ENCODE peak calls at places on chromosomes 12 and 14, in ten cellular contexts. S, P, Q, K, B, V, H, W, Y and E are unnamed samples.

GRCh38 chr14:78885884-78886283 is 715.7 kb downstream of the NRXN3 start:
- DNase-seq in S (no peak), P (no peak), Q (no peak), K (no peak), B (no peak), V (no peak), H (no peak), W (no peak), Y (no peak), E (no peak)

GRCh38 chr14:67240168-67240932 is 885 bp upstream of the PALS1 start:
- DNase-seq in S (no peak), P (peak), Q (peak), K (peak), B (no peak), V (peak), H (no peak), W (peak), Y (peak), E (peak)

GRCh38 chr12:48446372-48446771 is 26.0 kb upstream of the ANP32D start:
- DNase-seq in S (no peak), P (no peak), Q (no peak), K (peak), B (no peak), V (no peak), H (peak), W (no peak), Y (no peak), E (no peak)

GRCh38 chr12:111012918-111013317 is 92.5 kb upstream of the MYL2 start:
- DNase-seq in S (no peak), P (no peak), Q (no peak), K (no peak), B (no peak), V (no peak), H (no peak), W (no peak), Y (no peak), E (no peak)

GRCh38 chr14:45902241-45902640 is 649.2 kb upstream of the MIS18BP1 start:
- DNase-seq in S (no peak), P (no peak), Q (no peak), K (no peak), B (no peak), V (no peak), H (peak), W (no peak), Y (no peak), E (no peak)

GRCh38 chr12:3897400-3897910 is 24.3 kb upstream of the PARP11 start:
- DNase-seq in S (peak), P (no peak), Q (no peak), K (no peak), B (no peak), V (no peak), H (no peak), W (no peak), Y (no peak), E (peak)

GRCh38 chr12:51591020-51591901 is at the start of gene SCN8A:
- DNase-seq in S (peak), P (no peak), Q (no peak), K (peak), B (peak), V (peak), H (peak), W (peak), Y (peak), E (no peak)

GRCh38 chr14:45793081-45793480 is 540.1 kb upstream of the MIS18BP1 start:
- DNase-seq in S (no peak), P (peak), Q (no peak), K (no peak), B (no peak), V (no peak), H (peak), W (no peak), Y (peak), E (no peak)

GRCh38 chr12:85076688-85077430 is 40.7 kb downstream of the LRRIQ1 start:
- DNase-seq in S (no peak), P (peak), Q (no peak), K (peak), B (peak), V (no peak), H (peak), W (no peak), Y (no peak), E (no peak)

GRCh38 chr14:85853996-85854526 is 324.1 kb downstream of the FLRT2 start:
- DNase-seq in S (no peak), P (no peak), Q (no peak), K (no peak), B (peak), V (no peak), H (no peak), W (no peak), Y (no peak), E (no peak)

GRCh38 chr12:47316609-47317049 is 236.9 kb upstream of the AMIGO2 start:
- DNase-seq in S (no peak), P (no peak), Q (no peak), K (no peak), B (peak), V (no peak), H (no peak), W (no peak), Y (no peak), E (no peak)

GRCh38 chr12:3446235-3446634 is 44.8 kb upstream of the PRMT8 start:
- DNase-seq in S (no peak), P (no peak), Q (no peak), K (peak), B (no peak), V (no peak), H (no peak), W (no peak), Y (no peak), E (no peak)

GRCh38 chr14:69346710-69347109 is 51.4 kb downstream of the ERH start:
- DNase-seq in S (no peak), P (no peak), Q (no peak), K (peak), B (peak), V (peak), H (no peak), W (peak), Y (peak), E (no peak)

GRCh38 chr14:101481557-101481956 is 79.7 kb upstream of the DIO3 start:
- DNase-seq in S (no peak), P (no peak), Q (no peak), K (peak), B (no peak), V (no peak), H (no peak), W (peak), Y (peak), E (no peak)

GRCh38 chr14:94555991-94556390 is 5.3 kb upstream of the SERPINA4 start:
- DNase-seq in S (no peak), P (no peak), Q (no peak), K (no peak), B (no peak), V (no peak), H (no peak), W (no peak), Y (no peak), E (no peak)

GRCh38 chr12:87760943-87761342 is 268.3 kb downstream of the C12orf50 start:
- DNase-seq in S (no peak), P (no peak), Q (no peak), K (no peak), B (peak), V (no peak), H (no peak), W (no peak), Y (no peak), E (no peak)

GRCh38 chr12:52215587-52216031 is 17.4 kb upstream of the KRT7 start:
- DNase-seq in S (no peak), P (peak), Q (no peak), K (peak), B (peak), V (no peak), H (peak), W (no peak), Y (peak), E (no peak)

GRCh38 chr12:55619352-55620138 is 17.1 kb upstream of the OR10P1 start:
- DNase-seq in S (peak), P (peak), Q (peak), K (peak), B (peak), V (no peak), H (peak), W (no peak), Y (peak), E (peak)

GRCh38 chr14:70045715-70046535 is 142.8 kb downstream of the SLC8A3 start:
- DNase-seq in S (no peak), P (peak), Q (no peak), K (peak), B (peak), V (peak), H (peak), W (no peak), Y (peak), E (peak)

GRCh38 chr12:109016016-109016415 is 4.9 kb downstream of the SVOP start:
- DNase-seq in S (no peak), P (no peak), Q (no peak), K (peak), B (no peak), V (no peak), H (no peak), W (no peak), Y (no peak), E (no peak)

GRCh38 chr12:24436667-24437066 is 487.2 kb upstream of the SOX5 start:
- DNase-seq in S (no peak), P (no peak), Q (no peak), K (no peak), B (no peak), V (no peak), H (no peak), W (no peak), Y (no peak), E (no peak)

GRCh38 chr14:102255401-102256190 is 49.4 kb downstream of the MOK start:
- DNase-seq in S (no peak), P (no peak), Q (no peak), K (no peak), B (peak), V (peak), H (peak), W (peak), Y (no peak), E (no peak)

GRCh38 chr12:5140190-5140589 is 96.5 kb downstream of the KCNA5 start:
- DNase-seq in S (no peak), P (no peak), Q (no peak), K (no peak), B (no peak), V (no peak), H (peak), W (no peak), Y (no peak), E (no peak)

GRCh38 chr12:12723681-12724420 is 6.7 kb downstream of the CDKN1B start:
- DNase-seq in S (peak), P (no peak), Q (peak), K (peak), B (peak), V (peak), H (peak), W (peak), Y (peak), E (peak)

GRCh38 chr12:263574-263973 is 938 bp upstream of the SLC6A13 start:
- DNase-seq in S (no peak), P (no peak), Q (no peak), K (no peak), B (no peak), V (no peak), H (peak), W (no peak), Y (no peak), E (no peak)

GRCh38 chr14:59969319-59969718 is 49.4 kb downstream of the LRRC9 start:
- DNase-seq in S (no peak), P (peak), Q (no peak), K (no peak), B (peak), V (no peak), H (peak), W (no peak), Y (no peak), E (no peak)

GRCh38 chr12:56723889-56724659 is 1.0 kb downstream of the NACA start:
- DNase-seq in S (no peak), P (peak), Q (peak), K (peak), B (peak), V (peak), H (peak), W (peak), Y (peak), E (peak)

GRCh38 chr12:25054076-25054782 is 105.3 kb upstream of the BCAT1 start:
- DNase-seq in S (no peak), P (no peak), Q (no peak), K (no peak), B (no peak), V (no peak), H (peak), W (no peak), Y (no peak), E (no peak)

GRCh38 chr12:52416788-52417187 is 10.7 kb upstream of the KRT82 start:
- DNase-seq in S (no peak), P (no peak), Q (peak), K (no peak), B (no peak), V (no peak), H (no peak), W (no peak), Y (no peak), E (no peak)

GRCh38 chr14:83172363-83172762 is 1638.7 kb upstream of the SEL1L start:
- DNase-seq in S (no peak), P (peak), Q (no peak), K (no peak), B (peak), V (no peak), H (no peak), W (no peak), Y (no peak), E (no peak)

GRCh38 chr14:50040401-50040775 is 76.0 kb downstream of the VCPKMT start:
- DNase-seq in S (no peak), P (peak), Q (no peak), K (no peak), B (peak), V (no peak), H (peak), W (no peak), Y (no peak), E (no peak)

DNA sequence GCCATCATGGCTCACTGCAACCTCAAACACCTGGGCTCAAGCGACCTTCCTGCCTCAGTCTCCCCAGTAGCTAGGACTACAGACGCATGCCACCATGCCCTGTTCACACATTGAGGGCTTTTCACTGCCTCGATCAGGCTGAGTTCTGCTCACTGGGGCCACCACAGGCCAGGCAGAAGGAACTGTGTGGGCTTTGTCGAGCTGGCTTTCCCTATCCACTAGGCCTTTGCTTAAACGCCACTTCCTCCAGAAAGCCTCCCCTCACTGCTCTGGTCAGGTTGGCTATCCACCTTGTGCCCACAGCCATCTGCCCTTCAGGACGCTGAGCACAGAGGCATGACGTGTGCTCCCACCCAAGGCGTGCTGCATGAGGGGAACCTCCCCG is 45.2 kb downstream of the MLXIP start:
- DNase-seq in S (no peak), P (no peak), Q (no peak), K (peak), B (no peak), V (no peak), H (no peak), W (no peak), Y (no peak), E (no peak)
- H3K27ac ChIP-seq in S (no peak), P (no peak), Q (no peak), K (no peak), B (no peak), V (no peak), H (peak), W (peak), Y (no peak), E (no peak)

GRCh38 chr12:66066071-66066928 is 64.2 kb downstream of the LLPH start:
- DNase-seq in S (no peak), P (peak), Q (no peak), K (peak), B (peak), V (no peak), H (no peak), W (no peak), Y (no peak), E (no peak)
- TF ChIP-seq CTCF in S (no peak), P (peak), Q (no peak), K (peak), B (no peak), V (no peak), H (no peak), W (no peak), Y (no peak), E (no peak)

DNA sequence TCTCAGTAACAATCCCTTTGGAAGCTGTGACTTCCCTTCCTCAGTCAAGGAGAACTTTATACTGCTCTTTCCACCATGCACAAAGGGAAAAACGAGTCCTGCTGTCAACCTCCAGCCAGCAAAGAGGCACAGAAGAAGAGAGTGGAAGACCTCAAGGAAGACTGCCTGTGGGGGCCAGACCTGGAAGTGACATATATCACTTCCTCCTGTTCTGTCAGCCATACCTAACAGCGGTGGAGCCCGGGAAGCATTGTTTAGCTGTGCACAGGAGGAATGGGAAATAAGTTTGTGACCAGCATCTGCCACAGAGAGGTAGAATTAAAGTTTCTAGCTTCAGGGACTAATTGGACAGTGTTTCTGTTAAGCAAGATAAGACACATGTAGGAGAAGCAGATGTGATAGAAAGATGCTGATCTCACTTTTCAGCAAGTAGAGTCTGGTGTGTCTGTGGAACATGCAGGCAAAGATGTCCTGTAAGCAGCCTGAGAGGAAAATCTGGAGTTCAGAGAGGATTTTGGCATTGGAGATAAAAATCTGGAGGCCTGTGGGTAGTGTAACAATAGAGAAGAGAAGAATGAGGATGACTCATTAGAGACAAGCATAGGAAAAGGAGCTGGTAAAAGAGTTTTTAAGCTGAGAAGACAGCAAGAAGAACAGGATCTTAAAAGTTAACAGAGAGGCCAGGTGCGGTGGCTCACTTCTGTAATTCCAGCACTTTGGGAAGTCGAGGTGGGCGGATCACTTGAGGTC is 141.6 kb upstream of the CPSF6 start:
- DNase-seq in S (no peak), P (no peak), Q (no peak), K (no peak), B (no peak), V (no peak), H (peak), W (no peak), Y (no peak), E (no peak)
- H3K27ac ChIP-seq in S (no peak), P (no peak), Q (no peak), K (peak), B (no peak), V (no peak), H (no peak), W (peak), Y (no peak), E (no peak)

DNA sequence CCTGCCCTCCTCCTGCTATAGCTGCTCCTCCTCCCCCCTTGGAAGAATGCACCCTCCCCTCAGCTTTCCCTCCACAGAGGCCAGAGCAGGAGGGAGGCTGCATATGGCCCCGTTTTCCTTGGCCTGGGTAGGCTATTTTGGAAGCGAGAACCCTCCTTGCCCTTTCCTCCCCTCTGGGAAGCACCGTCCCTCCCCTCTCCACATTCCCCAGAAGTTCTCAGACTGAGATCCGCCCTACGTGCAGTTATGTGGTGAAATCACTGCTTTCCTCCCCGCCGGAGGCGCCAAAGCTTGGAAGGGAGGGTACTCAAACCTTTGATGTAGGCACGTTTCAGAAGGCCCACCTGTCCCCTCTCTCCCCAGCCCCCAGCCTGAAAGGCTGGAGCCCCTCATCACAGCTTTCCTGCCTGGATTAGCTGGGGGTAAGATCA is 47.8 kb downstream of the SMUG1 start:
- DNase-seq in S (no peak), P (no peak), Q (peak), K (peak), B (no peak), V (peak), H (no peak), W (peak), Y (no peak), E (no peak)
- TF ChIP-seq CTCF in S (no peak), P (no peak), Q (no peak), K (peak), B (no peak), V (no peak), H (no peak), W (no peak), Y (no peak), E (no peak)

GRCh38 chr14:99554184-99554583 is 49.8 kb downstream of the CCDC85C start:
- DNase-seq in S (no peak), P (no peak), Q (no peak), K (no peak), B (no peak), V (peak), H (no peak), W (no peak), Y (peak), E (no peak)
- H3K27ac ChIP-seq in S (no peak), P (peak), Q (no peak), K (no peak), B (no peak), V (peak), H (no peak), W (no peak), Y (peak), E (no peak)

GRCh38 chr14:71050227-71050823 is 143.1 kb downstream of the PCNX1 start:
- DNase-seq in S (no peak), P (no peak), Q (no peak), K (no peak), B (peak), V (no peak), H (no peak), W (no peak), Y (no peak), E (no peak)
- TF ChIP-seq CTCF in S (peak), P (no peak), Q (no peak), K (peak), B (no peak), V (peak), H (peak), W (no peak), Y (peak), E (no peak)